ENCODE peak calls at places on chromosomes 1 and 21, in seven cellular contexts. X, C, K, J, H, E and S are unnamed samples.

GRCh38 chr1:182279724-182280506 is 111.7 kb downstream of the GLUL start:
- DNase-seq in K (no peak), E (no peak), H (no peak), J (peak), X (no peak), C (no peak), S (no peak)

GRCh38 chr1:234433563-234434285 is 45.3 kb downstream of the TARBP1 start:
- DNase-seq in C (no peak), K (no peak), J (no peak), E (peak), H (no peak), X (no peak), S (peak)

GRCh38 chr1:100943533-100943932 is 47.6 kb downstream of the SLC30A7 start:
- DNase-seq in E (no peak), X (no peak), K (no peak), C (no peak), J (no peak), H (no peak), S (no peak)

GRCh38 chr21:42081931-42082381 is 10.8 kb downstream of the UMODL1 start:
- DNase-seq in H (no peak), E (no peak), K (no peak), C (no peak), X (no peak), J (no peak), S (no peak)

GRCh38 chr1:196464545-196464944 is 143.7 kb downstream of the KCNT2 start:
- DNase-seq in J (no peak), C (no peak), K (no peak), H (no peak), X (no peak), E (peak), S (no peak)

GRCh38 chr1:912740-913301 is 10.9 kb upstream of the SAMD11 start:
- DNase-seq in E (no peak), J (no peak), X (no peak), C (no peak), H (peak), K (no peak), S (no peak)

GRCh38 chr21:40562603-40563002 is 284.4 kb downstream of the DSCAM start:
- DNase-seq in K (no peak), X (no peak), H (no peak), J (no peak), C (no peak), E (no peak), S (no peak)

GRCh38 chr1:50720457-50721053 is 239.5 kb downstream of the FAF1 start:
- DNase-seq in H (no peak), C (no peak), E (no peak), J (no peak), K (no peak), X (no peak), S (no peak)

GRCh38 chr21:15592271-15592860 is 137.4 kb upstream of the USP25 start:
- DNase-seq in H (no peak), C (no peak), K (peak), E (no peak), J (no peak), X (no peak), S (no peak)

GRCh38 chr1:99119193-99119592 is 114.5 kb upstream of the PLPPR5 start:
- DNase-seq in E (no peak), X (no peak), K (no peak), C (no peak), H (no peak), J (no peak), S (no peak)

GRCh38 chr1:218851601-218852000 is 322.1 kb upstream of the LYPLAL1 start:
- DNase-seq in H (no peak), E (no peak), J (no peak), K (no peak), C (no peak), X (no peak), S (no peak)

GRCh38 chr1:15959847-15960446 is 16.0 kb downstream of the ZBTB17 start:
- DNase-seq in C (no peak), H (no peak), E (no peak), X (no peak), K (no peak), J (no peak), S (no peak)

GRCh38 chr1:77263708-77264107 is 18.1 kb upstream of the AK5 start:
- DNase-seq in K (no peak), H (no peak), E (no peak), J (no peak), X (no peak), C (no peak), S (no peak)

GRCh38 chr1:31324093-31324492 is 27.3 kb downstream of the ZCCHC17 start:
- DNase-seq in E (no peak), J (no peak), C (no peak), H (no peak), K (no peak), X (no peak), S (no peak)

GRCh38 chr1:53294557-53294956 is 33.3 kb downstream of the LRP8 start:
- DNase-seq in H (no peak), E (no peak), K (no peak), J (no peak), X (no peak), C (no peak), S (peak)

GRCh38 chr1:85411567-85412312 is 53.2 kb downstream of the DDAH1 start:
- DNase-seq in X (no peak), E (peak), K (no peak), H (no peak), C (no peak), J (no peak), S (no peak)

GRCh38 chr1:69263982-69264381 is 303.7 kb upstream of the LRRC7 start:
- DNase-seq in J (no peak), E (no peak), H (no peak), C (no peak), K (no peak), X (no peak), S (no peak)

GRCh38 chr1:47886141-47886540 is 111.0 kb downstream of the TRABD2B start:
- DNase-seq in H (no peak), C (no peak), E (no peak), J (no peak), K (no peak), X (no peak), S (no peak)

GRCh38 chr1:13583592-13583963 is at the start of gene PDPN:
- DNase-seq in X (no peak), C (no peak), J (peak), E (no peak), H (peak), K (no peak), S (no peak)

GRCh38 chr1:156618853-156619581 is at the start of gene HAPLN2:
- DNase-seq in J (peak), K (no peak), C (no peak), X (no peak), E (no peak), H (no peak), S (no peak)

GRCh38 chr1:65924471-65924870 is 131.8 kb downstream of the PDE4B start:
- DNase-seq in E (no peak), H (no peak), C (no peak), K (no peak), X (no peak), J (no peak), S (peak)

GRCh38 chr1:176066709-176067108 is 140.4 kb downstream of the COP1 start:
- DNase-seq in E (no peak), J (no peak), K (no peak), H (no peak), C (no peak), X (no peak), S (no peak)

GRCh38 chr1:19456915-19457554 is 28.3 kb downstream of the CAPZB start:
- DNase-seq in C (no peak), J (no peak), H (no peak), E (no peak), X (no peak), K (no peak), S (no peak)

GRCh38 chr1:52032785-52033131 is 852 bp downstream of the KTI12 start:
- DNase-seq in J (peak), C (no peak), X (peak), E (no peak), K (no peak), H (peak), S (no peak)

GRCh38 chr1:67897270-67897949 is 64.1 kb upstream of the GNG12 start:
- DNase-seq in X (no peak), C (no peak), K (no peak), J (no peak), H (no peak), E (no peak), S (peak)

GRCh38 chr1:78833491-78833890 is 173.0 kb downstream of the ADGRL4 start:
- DNase-seq in X (no peak), K (no peak), E (peak), H (no peak), C (no peak), J (no peak), S (peak)

GRCh38 chr1:101219919-101220695 is 16.7 kb upstream of the S1PR1 start:
- DNase-seq in C (no peak), H (no peak), E (no peak), J (no peak), K (no peak), X (no peak), S (no peak)

GRCh38 chr21:38088916-38089762 is 167.7 kb upstream of the KCNJ15 start:
- DNase-seq in C (no peak), J (no peak), H (no peak), X (no peak), K (no peak), E (no peak), S (no peak)

GRCh38 chr1:158728510-158729225 is 8.1 kb upstream of the OR6K3 start:
- DNase-seq in C (no peak), H (no peak), E (no peak), K (no peak), X (no peak), J (no peak), S (no peak)

GRCh38 chr1:221069178-221069903 is 190.1 kb downstream of the HLX start:
- DNase-seq in X (no peak), J (no peak), H (no peak), E (no peak), C (no peak), K (no peak), S (no peak)

GRCh38 chr1:230256896-230257295 is 169.2 kb downstream of the PGBD5 start:
- DNase-seq in E (no peak), J (no peak), X (no peak), H (no peak), K (no peak), C (no peak), S (no peak)

GRCh38 chr21:38765056-38765455 is 40.7 kb upstream of the ETS2 start:
- DNase-seq in X (peak), J (no peak), C (no peak), H (no peak), K (no peak), E (no peak), S (no peak)

GRCh38 chr1:78490861-78491310 is at the start of gene PTGFR:
- DNase-seq in H (no peak), J (no peak), C (no peak), K (no peak), E (no peak), X (no peak), S (no peak)